ENCODE peak calls at places on chromosomes 16 and 17, in five cellular contexts. G, X, E, C and S are unnamed samples.

GRCh38 chr17:38556234-38556633 is 49.5 kb downstream of the SRCIN1 start:
- DNase-seq in G (no peak), E (no peak), C (no peak), X (no peak), S (no peak)

GRCh38 chr16:11128211-11129123 is 127.5 kb downstream of the SOCS1 start:
- DNase-seq in G (no peak), C (no peak), E (no peak), X (peak; percentile 62), S (no peak)

GRCh38 chr17:8918811-8919210 is 46.7 kb downstream of the PIK3R5 start:
- DNase-seq in C (no peak), E (no peak), G (no peak), X (peak; percentile 65), S (no peak)

GRCh38 chr16:85749686-85750020 is 1.2 kb downstream of the C16orf74 start:
- DNase-seq in G (no peak), X (no peak), C (no peak), E (no peak), S (no peak)

GRCh38 chr16:85168732-85169256 is 56.5 kb upstream of the CIBAR2 start:
- DNase-seq in G (no peak), E (no peak), C (no peak), X (peak; percentile 55), S (no peak)

GRCh38 chr17:21010705-21011596 is 31.9 kb downstream of the USP22 start:
- DNase-seq in C (no peak), X (no peak), G (no peak), E (no peak), S (no peak)

GRCh38 chr17:39527220-39527813 is 66.0 kb downstream of the CDK12 start:
- DNase-seq in C (no peak), X (peak; percentile 20), G (no peak), E (peak; percentile 20), S (peak; percentile 22)

GRCh38 chr16:66859397-66860068 is 15.3 kb downstream of the CA7 start:
- DNase-seq in E (no peak), C (no peak), G (no peak), X (no peak), S (no peak)

GRCh38 chr16:22313141-22313781 is 16.1 kb downstream of the POLR3E start:
- DNase-seq in X (no peak), E (no peak), G (no peak), C (no peak), S (no peak)

GRCh38 chr17:58702045-58702476 is 9.7 kb downstream of the RAD51C start:
- DNase-seq in G (no peak), X (no peak), C (no peak), E (no peak), S (no peak)

GRCh38 chr17:78284146-78284545 is 52.7 kb downstream of the TMEM235 start:
- DNase-seq in G (no peak), E (no peak), C (no peak), X (peak; percentile 95), S (no peak)

GRCh38 chr17:81902023-81902652 is at the start of gene NPB:
- DNase-seq in G (no peak), E (no peak), C (no peak), X (no peak), S (no peak)

GRCh38 chr17:80836658-80836965 is 155.0 kb upstream of the CHMP6 start:
- DNase-seq in X (no peak), E (no peak), C (no peak), G (no peak), S (no peak)

GRCh38 chr17:80252871-80253270 is 7.8 kb upstream of the RNF213 start:
- DNase-seq in C (no peak), E (peak; percentile 84), G (peak; percentile 86), X (peak; percentile 14), S (no peak)

GRCh38 chr17:78748730-78749317 is 33.2 kb downstream of the CYTH1 start:
- DNase-seq in C (no peak), G (peak; percentile 72), E (no peak), X (peak; percentile 39), S (no peak)

GRCh38 chr17:43448720-43449469 is 34.9 kb upstream of the DHX8 start:
- DNase-seq in G (no peak), X (no peak), C (no peak), E (no peak), S (no peak)

GRCh38 chr17:73005360-73005759 is 87.1 kb downstream of the SLC39A11 start:
- DNase-seq in C (no peak), G (no peak), E (no peak), X (no peak), S (no peak)

GRCh38 chr16:87740909-87741424 is 24.8 kb downstream of the KLHDC4 start:
- DNase-seq in X (no peak), G (no peak), C (no peak), E (peak; percentile 46), S (no peak)

GRCh38 chr16:68373528-68374250 is 62.9 kb downstream of the PRMT7 start:
- DNase-seq in X (no peak), C (no peak), E (no peak), G (no peak), S (no peak)

GRCh38 chr16:50323335-50324011 is 45.3 kb downstream of the BRD7 start:
- DNase-seq in C (peak; percentile 40), E (peak; percentile 15), X (peak; percentile 66), G (no peak), S (no peak)

GRCh38 chr16:27303256-27304100 is 10.3 kb upstream of the IL4R start:
- DNase-seq in C (no peak), G (no peak), X (no peak), E (no peak), S (no peak)

GRCh38 chr17:9146064-9146463 is 124.8 kb downstream of the NTN1 start:
- DNase-seq in G (no peak), X (no peak), C (no peak), E (no peak), S (no peak)

GRCh38 chr16:17416461-17417221 is 54.1 kb downstream of the XYLT1 start:
- DNase-seq in C (no peak), G (peak; percentile 59), X (no peak), E (no peak), S (no peak)

GRCh38 chr16:69906838-69907301 is 44.3 kb upstream of the CLEC18A start:
- DNase-seq in E (no peak), X (peak; percentile 91), C (no peak), G (no peak), S (no peak)

GRCh38 chr16:15521390-15521757 is 87.0 kb downstream of the BMERB1 start:
- DNase-seq in E (no peak), G (no peak), C (no peak), X (no peak), S (no peak)

GRCh38 chr17:77696720-77697460 is 261.6 kb upstream of the TNRC6C start:
- DNase-seq in G (no peak), E (no peak), X (no peak), C (no peak), S (no peak)

GRCh38 chr16:49786926-49787557 is 68.9 kb downstream of the ZNF423 start:
- DNase-seq in G (no peak), E (no peak), X (no peak), C (no peak), S (no peak)

GRCh38 chr17:77999413-78000173 is 41.1 kb downstream of the TNRC6C start:
- DNase-seq in E (no peak), C (no peak), X (peak; percentile 26), G (no peak), S (no peak)

GRCh38 chr16:3846595-3847091 is 33.9 kb downstream of the CREBBP start:
- DNase-seq in C (no peak), X (no peak), G (no peak), E (no peak), S (no peak)

GRCh38 chr17:64507418-64507766 is 615 bp downstream of the CEP95 start:
- DNase-seq in E (peak; percentile 64), X (peak; percentile 87), C (peak; percentile 55), G (peak; percentile 17), S (peak; percentile 32)

GRCh38 chr17:78838574-78839005 is 2.0 kb downstream of the USP36 start:
- DNase-seq in C (no peak), G (no peak), X (no peak), E (peak; percentile 79), S (no peak)

GRCh38 chr17:46818319-46818928 is at the start of gene WNT3:
- DNase-seq in X (no peak), G (peak; percentile 60), E (peak; percentile 37), C (peak; percentile 16), S (peak; percentile 22)

GRCh38 chr16:285146-286055 is 2.4 kb downstream of the PDIA2 start:
- DNase-seq in C (no peak), G (no peak), E (no peak), X (no peak), S (no peak)

GRCh38 chr16:67555795-67556212 is 6.5 kb upstream of the CTCF start:
- DNase-seq in C (no peak), E (no peak), G (no peak), X (peak; percentile 76), S (no peak)